ENCODE peak calls at places on chromosomes 2 and 18, in four cellular contexts. Y is A549, L is GM12878, P is SK-N-SH. A is an unnamed sample.

GRCh38 chr18:30970201-30970816 is 72.2 kb downstream of the DSC3 start:
- DNase-seq in Y (peak), L (no peak), P (no peak), A (peak)

GRCh38 chr2:217943379-217944321 is 59.1 kb downstream of the TNS1 start:
- DNase-seq in Y (peak), L (no peak), P (peak), A (peak)

GRCh38 chr2:96768083-96768561 is 7.4 kb downstream of the CNNM4 start:
- DNase-seq in Y (no peak), L (peak), P (no peak), A (no peak)

GRCh38 chr2:226443112-226443511 is 356.5 kb downstream of the IRS1 start:
- DNase-seq in Y (no peak), L (no peak), P (no peak), A (no peak)

GRCh38 chr2:131045925-131046579 is 47.2 kb downstream of the FAM168B start:
- DNase-seq in Y (no peak), L (no peak), P (no peak), A (no peak)

GRCh38 chr2:25566694-25567093 is 106.7 kb downstream of the DTNB start:
- DNase-seq in Y (no peak), L (peak), P (no peak), A (no peak)

GRCh38 chr18:24181806-24182205 is 42.9 kb downstream of the CABYR start:
- DNase-seq in Y (no peak), L (no peak), P (no peak), A (no peak)

GRCh38 chr2:25808006-25808383 is 70.3 kb downstream of the ASXL2 start:
- DNase-seq in Y (no peak), L (no peak), P (no peak), A (no peak)

GRCh38 chr2:96391153-96391827 is 55.7 kb downstream of the NCAPH start:
- DNase-seq in Y (no peak), L (no peak), P (no peak), A (no peak)

GRCh38 chr2:29108225-29108624 is 7.0 kb upstream of the CLIP4 start:
- DNase-seq in Y (peak), L (no peak), P (no peak), A (no peak)

GRCh38 chr2:54830546-54830945 is 107.1 kb downstream of the EML6 start:
- DNase-seq in Y (no peak), L (no peak), P (no peak), A (no peak)

GRCh38 chr18:57218281-57218680 is 71.4 kb downstream of the BOD1L2 start:
- DNase-seq in Y (no peak), L (no peak), P (no peak), A (no peak)

GRCh38 chr2:47150175-47150574 is 4.9 kb downstream of the STPG4 start:
- DNase-seq in Y (no peak), L (no peak), P (no peak), A (no peak)

GRCh38 chr18:75783816-75784215 is 356.3 kb upstream of the SMIM21 start:
- DNase-seq in Y (no peak), L (no peak), P (no peak), A (no peak)

GRCh38 chr2:26540977-26541376 is 63.1 kb upstream of the OTOF start:
- DNase-seq in Y (no peak), L (no peak), P (no peak), A (peak)

GRCh38 chr2:12501469-12502147 is 215.1 kb upstream of the TRIB2 start:
- DNase-seq in Y (no peak), L (peak), P (no peak), A (no peak)

GRCh38 chr18:31744661-31745060 is 16.0 kb downstream of the SLC25A52 start:
- DNase-seq in Y (no peak), L (no peak), P (no peak), A (peak)

GRCh38 chr2:96907405-96908041 is 37.6 kb upstream of the SEMA4C start:
- DNase-seq in Y (no peak), L (no peak), P (peak), A (peak)

GRCh38 chr2:241907171-241907570 is 37.6 kb downstream of the RTP5 start:
- DNase-seq in Y (no peak), L (no peak), P (no peak), A (no peak)

GRCh38 chr2:96116879-96117533 is 635 bp upstream of the ADRA2B start:
- DNase-seq in Y (peak), L (no peak), P (peak), A (peak)

GRCh38 chr2:15976334-15976733 is 36.0 kb downstream of the MYCN start:
- DNase-seq in Y (no peak), L (no peak), P (no peak), A (no peak)

GRCh38 chr2:102025583-102026267 is 34.0 kb downstream of the IL1R2 start:
- DNase-seq in Y (no peak), L (peak), P (no peak), A (no peak)

GRCh38 chr2:72193723-72194122 is 46.1 kb upstream of the CYP26B1 start:
- DNase-seq in Y (no peak), L (no peak), P (no peak), A (no peak)

GRCh38 chr2:41543726-41544125 is 504.1 kb upstream of the PKDCC start:
- DNase-seq in Y (no peak), L (no peak), P (no peak), A (no peak)

GRCh38 chr2:12857891-12858290 is 141.2 kb downstream of the TRIB2 start:
- DNase-seq in Y (no peak), L (no peak), P (no peak), A (no peak)

GRCh38 chr18:21612125-21613100 is at the start of gene SNRPD1:
- DNase-seq in Y (peak), L (peak), P (peak), A (peak)
- TF ChIP-seq REST in Y (no peak), L (no peak), P (peak), A (no peak)

DNA sequence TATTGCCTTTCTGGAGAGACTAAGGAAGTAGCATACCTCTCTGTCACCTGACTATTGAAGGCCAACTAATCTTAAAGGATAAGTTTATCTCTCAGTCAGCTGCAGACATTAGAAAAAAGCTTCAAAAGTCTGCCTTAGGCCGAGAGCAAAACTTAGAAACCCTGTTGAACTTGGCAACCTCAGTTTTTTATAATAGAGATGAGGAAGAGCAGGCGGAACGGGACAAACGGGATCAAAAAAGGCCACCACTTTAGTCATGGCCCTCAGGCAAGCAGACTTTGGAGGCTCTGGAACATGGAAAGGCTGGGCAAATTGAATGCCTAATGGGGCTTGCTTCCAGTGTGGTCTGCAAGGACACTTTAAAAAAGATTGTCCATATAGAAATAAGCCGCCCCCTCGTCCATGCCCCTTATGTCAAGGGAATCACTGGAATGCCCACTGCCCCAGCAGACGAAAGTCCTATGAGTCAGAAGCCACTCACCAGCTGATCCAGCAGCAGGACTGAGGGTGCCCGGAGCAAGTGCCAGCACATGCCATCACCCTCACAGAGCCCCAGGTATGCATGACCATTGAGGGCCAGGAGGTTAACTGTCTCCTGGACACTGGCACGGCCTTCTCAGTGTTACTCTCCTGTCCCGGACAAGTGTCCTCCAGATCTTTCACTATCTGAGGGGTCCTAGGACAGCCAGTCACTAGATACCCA is 61.5 kb upstream of the FAM98A start:
- DNase-seq in Y (no peak), L (no peak), P (no peak), A (no peak)
- TF ChIP-seq REST in Y (no peak), L (no peak), P (no peak), A (no peak)

DNA sequence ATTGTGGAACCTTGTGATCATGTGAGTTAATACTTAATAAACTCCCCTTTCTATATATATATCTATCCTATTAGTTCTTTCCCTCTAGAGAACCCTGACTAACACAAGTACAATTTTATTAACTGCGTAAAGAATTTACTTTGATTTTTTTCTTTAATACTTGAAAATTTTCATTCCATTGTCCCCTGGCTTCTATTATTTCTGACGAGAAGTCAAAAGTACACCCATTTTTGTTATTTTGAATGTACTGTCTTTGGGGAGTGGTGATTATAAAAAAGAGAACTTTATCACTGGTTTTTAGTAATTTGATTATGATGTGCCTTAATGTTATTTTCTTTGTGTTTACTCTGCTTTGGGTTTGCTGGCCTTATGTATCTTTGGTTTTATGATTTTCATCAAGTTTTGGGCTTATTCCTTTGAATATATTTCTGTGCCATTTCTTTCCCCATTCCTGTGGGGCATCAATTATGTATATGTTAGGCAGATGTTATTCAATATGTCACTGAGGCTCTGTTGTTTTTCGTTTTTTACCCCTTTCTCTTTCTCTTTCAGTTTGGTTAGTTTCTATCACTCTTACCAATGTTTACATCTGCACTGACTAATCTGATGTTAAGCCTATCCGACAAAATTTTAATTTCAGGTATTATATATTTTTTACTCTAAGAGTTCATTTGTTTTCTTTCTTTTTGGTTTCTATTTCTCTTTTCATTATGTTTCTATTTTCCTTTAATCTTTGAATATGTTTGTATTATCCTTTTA is 271.4 kb downstream of the CAMKMT start:
- DNase-seq in Y (no peak), L (no peak), P (no peak), A (no peak)
- TF ChIP-seq REST in Y (no peak), L (no peak), P (no peak), A (no peak)

GRCh38 chr18:58449366-58449935 is 179.4 kb downstream of the ALPK2 start:
- DNase-seq in Y (no peak), L (no peak), P (no peak), A (no peak)

GRCh38 chr18:58443671-58444070 is 185.2 kb downstream of the ALPK2 start:
- DNase-seq in Y (no peak), L (no peak), P (no peak), A (peak)

GRCh38 chr18:58446661-58447060 is 182.2 kb downstream of the ALPK2 start:
- DNase-seq in Y (no peak), L (no peak), P (no peak), A (no peak)

GRCh38 chr18:58451115-58451971 is 177.5 kb downstream of the ALPK2 start:
- DNase-seq in Y (no peak), L (no peak), P (no peak), A (no peak)

GRCh38 chr18:58447342-58448190 is 181.3 kb downstream of the ALPK2 start:
- DNase-seq in Y (no peak), L (no peak), P (peak), A (peak)
- TF ChIP-seq REST in Y (no peak), L (no peak), P (no peak), A (no peak)

GRCh38 chr2:138491495-138491862 is 10.1 kb upstream of the SPOPL start:
- DNase-seq in Y (no peak), L (no peak), P (no peak), A (no peak)

GRCh38 chr2:138485019-138485418 is 16.6 kb upstream of the SPOPL start:
- DNase-seq in Y (no peak), L (no peak), P (no peak), A (no peak)

GRCh38 chr2:138492160-138492559 is 9.4 kb upstream of the SPOPL start:
- DNase-seq in Y (no peak), L (no peak), P (no peak), A (no peak)

GRCh38 chr2:138490673-138491494 is 10.7 kb upstream of the SPOPL start:
- DNase-seq in Y (no peak), L (no peak), P (no peak), A (no peak)

GRCh38 chr2:138486347-138487198 is 15.0 kb upstream of the SPOPL start:
- DNase-seq in Y (no peak), L (no peak), P (no peak), A (peak)
- TF ChIP-seq REST in Y (no peak), L (no peak), P (no peak), A (no peak)

DNA sequence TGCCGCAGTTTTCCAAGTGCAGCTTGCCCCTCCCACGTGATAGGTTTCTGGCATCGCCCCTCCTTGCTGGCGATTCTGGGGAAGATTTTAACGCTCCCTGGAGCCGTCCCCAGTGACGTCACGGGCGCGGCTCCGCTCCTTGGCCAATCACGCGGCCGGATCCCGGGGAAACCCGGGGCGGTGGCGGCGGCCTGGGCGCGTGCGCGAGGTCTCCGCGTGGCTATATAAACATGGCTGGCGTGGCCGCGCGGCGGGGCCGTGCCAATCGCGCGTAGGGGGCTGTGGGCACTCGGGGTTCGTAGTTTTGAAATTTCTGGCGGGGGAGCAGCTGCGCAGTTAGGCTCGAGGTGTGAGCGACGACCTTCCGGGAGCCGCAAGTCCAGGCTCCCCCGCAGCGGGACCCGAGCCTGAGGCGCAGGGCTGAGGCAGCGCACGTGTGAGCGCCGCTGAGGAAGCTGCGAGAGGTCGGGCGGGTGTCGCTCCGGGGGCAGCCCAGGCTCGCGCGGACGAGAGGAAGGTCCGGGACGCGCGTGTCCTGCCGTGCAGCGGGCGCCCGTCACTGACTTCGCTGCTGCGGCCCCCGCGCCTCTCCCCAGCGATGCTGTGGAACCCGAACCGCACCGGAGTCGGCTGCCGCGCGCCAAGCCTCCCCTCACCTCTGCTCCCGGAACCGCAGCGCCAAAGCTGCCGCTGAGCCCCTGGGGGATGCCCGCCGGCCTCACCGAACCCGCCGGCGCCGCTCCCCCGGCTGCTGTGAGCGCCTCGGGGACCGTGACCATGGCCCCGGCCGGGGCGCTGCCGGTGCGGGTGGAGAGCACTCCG is at the start of gene TAF4B:
- DNase-seq in Y (peak), L (peak), P (peak), A (peak)
- TF ChIP-seq REST in Y (no peak), L (no peak), P (no peak), A (no peak)

DNA sequence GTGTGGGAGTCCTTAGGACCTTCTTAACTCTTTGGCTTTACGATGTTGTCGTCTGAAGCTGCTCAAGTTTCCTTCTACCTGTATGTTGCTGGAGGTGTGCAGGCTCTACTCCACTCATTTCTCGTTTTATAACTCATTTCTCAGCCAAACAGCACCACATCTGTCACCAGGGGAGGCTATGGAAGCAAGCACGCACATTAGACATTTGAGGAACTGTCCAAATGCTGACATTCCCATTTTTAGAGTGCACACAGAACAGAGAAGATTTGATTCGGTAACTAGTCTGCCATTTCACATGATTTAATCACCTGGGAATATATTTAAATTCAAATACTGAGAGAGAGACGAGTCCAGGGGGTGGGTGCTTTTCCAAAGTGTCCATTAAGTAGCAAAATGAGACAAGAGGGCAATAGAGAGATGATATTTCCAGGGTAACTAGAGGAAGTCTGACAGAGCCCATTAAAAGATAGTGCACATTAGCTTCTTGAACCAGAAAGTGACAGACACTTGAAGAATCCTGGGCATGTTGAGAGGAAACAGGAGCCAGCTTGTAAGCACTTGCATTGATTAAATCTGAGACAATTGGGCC is 793.3 kb downstream of the TDRD15 start:
- DNase-seq in Y (no peak), L (no peak), P (no peak), A (no peak)
- TF ChIP-seq REST in Y (peak), L (peak), P (no peak), A (peak)

GRCh38 chr2:4518596-4518995 is 815.2 kb downstream of the DCDC2C start:
- DNase-seq in Y (no peak), L (no peak), P (no peak), A (no peak)
- TF ChIP-seq REST in Y (no peak), L (no peak), P (no peak), A (no peak)

DNA sequence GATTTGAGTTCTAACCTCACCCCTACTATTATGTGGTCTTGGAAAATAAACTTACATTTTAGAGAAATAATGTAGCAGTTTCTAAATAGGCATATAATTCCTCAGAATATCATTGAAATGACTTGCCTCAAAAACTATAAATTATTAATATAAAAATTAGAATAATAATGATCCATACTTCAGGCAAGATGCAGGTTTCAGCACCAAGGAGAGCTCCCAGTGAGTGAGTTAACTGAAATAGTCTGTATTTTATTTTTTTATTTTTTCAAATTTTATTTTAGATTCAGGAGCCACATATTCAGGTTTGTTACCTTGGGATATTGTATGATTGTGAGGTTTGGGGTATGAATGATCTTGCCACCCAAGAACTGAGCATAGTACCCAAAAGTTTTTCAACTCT is 472.2 kb upstream of the DCC start:
- DNase-seq in Y (no peak), L (no peak), P (no peak), A (peak)
- TF ChIP-seq REST in Y (peak), L (peak), P (peak), A (peak)

DNA sequence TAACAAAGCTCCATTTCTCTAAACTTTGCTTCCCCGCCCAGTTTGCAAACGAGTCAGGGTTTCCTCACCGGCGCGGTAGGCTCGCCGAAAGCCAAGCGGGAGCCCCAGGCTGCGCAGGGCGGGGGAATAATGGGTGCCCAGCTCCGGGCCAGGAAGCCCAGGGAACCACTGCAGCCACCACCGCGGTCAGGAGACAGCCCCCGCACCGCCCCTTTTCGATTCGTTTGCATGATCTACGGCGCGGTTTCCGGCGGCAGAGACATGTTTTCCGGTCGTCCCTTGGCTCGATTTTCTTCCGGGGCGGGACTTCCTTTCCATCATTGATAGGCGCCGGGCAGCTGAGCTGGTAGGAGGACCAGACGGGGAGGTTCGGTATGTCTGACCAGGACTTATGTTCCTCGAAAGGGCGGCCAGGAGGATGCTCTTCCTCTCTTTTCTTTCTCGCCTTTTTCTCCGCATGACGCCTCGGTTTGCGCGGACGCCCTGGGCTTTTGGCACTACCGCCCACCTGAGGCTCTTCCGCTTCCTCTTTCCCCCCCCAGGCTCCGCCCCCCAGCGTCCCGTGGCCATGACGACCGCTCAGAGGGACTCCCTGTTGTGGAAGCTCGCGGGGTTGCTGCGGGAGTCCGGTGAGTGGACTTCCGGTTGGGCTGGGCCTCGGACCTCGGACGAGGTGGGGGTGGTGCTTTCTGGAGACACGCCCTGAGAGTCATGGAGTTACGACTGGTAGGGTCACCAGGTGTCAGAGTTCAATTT is at the start of gene STK11IP:
- DNase-seq in Y (peak), L (peak), P (peak), A (peak)
- TF ChIP-seq REST in Y (peak), L (no peak), P (peak), A (no peak)

A was measured in GM23338.